ENCODE peak calls at places on chromosome 11, in five cellular contexts. B is fibroblast of lung, Q is AG04450, J is uterus, D is pancreas. R is an unnamed sample.
A peak's percentile ranks its signal among the peaks of the same experiment; 100 is the strongest.

GRCh38 chr11:77063407-77063806 is 3.4 kb upstream of the CAPN5 start:
- DNase-seq in J (no peak), D (no peak), B (no peak), Q (no peak), R (no peak)

GRCh38 chr11:93444671-93445073 is 98.5 kb downstream of the SMCO4 start:
- DNase-seq in J (no peak), B (peak; percentile 90), D (peak; percentile 16), Q (no peak), R (no peak)

GRCh38 chr11:133576351-133576750 is 44.0 kb upstream of the OPCML start:
- DNase-seq in J (no peak), D (no peak), Q (no peak), B (no peak), R (no peak)

GRCh38 chr11:5489571-5490357 is 1.3 kb downstream of the OR52D1 start:
- DNase-seq in J (no peak), B (no peak), Q (no peak), D (no peak), R (no peak)

GRCh38 chr11:79087238-79087956 is 353.4 kb downstream of the TENM4 start:
- DNase-seq in Q (no peak), J (no peak), B (peak; percentile 92), D (peak; percentile 35), R (no peak)

GRCh38 chr11:82305123-82305522 is 428.5 kb downstream of the FAM181B start:
- DNase-seq in D (no peak), B (no peak), J (no peak), Q (no peak), R (no peak)

GRCh38 chr11:75305993-75306392 is 45.5 kb downstream of the ARRB1 start:
- DNase-seq in B (no peak), Q (no peak), D (no peak), J (no peak), R (no peak)

GRCh38 chr11:68448604-68449011 is 11.9 kb upstream of the PPP6R3 start:
- DNase-seq in B (no peak), D (no peak), J (no peak), Q (no peak), R (no peak)

GRCh38 chr11:125886997-125887372 is 483 bp upstream of the HYLS1 start:
- DNase-seq in Q (no peak), J (peak; percentile 29), D (no peak), B (peak; percentile 10), R (no peak)

GRCh38 chr11:8925711-8926110 is 7.0 kb downstream of the C11orf16 start:
- DNase-seq in J (no peak), B (no peak), D (no peak), Q (no peak), R (no peak)

GRCh38 chr11:27089746-27090145 is 49.1 kb downstream of the BBOX1 start:
- DNase-seq in J (no peak), B (no peak), Q (no peak), D (no peak), R (no peak)

GRCh38 chr11:69293087-69293486 is 868 bp upstream of the MYEOV start:
- DNase-seq in B (no peak), D (no peak), J (no peak), Q (no peak), R (no peak)

GRCh38 chr11:22792497-22792896 is 37.1 kb downstream of the SVIP start:
- DNase-seq in B (peak; percentile 82), D (no peak), Q (no peak), J (no peak), R (no peak)

GRCh38 chr11:66720223-66720898 is 8.7 kb downstream of the SPTBN2 start:
- DNase-seq in J (no peak), D (peak; percentile 96), B (peak; percentile 82), Q (no peak), R (no peak)

GRCh38 chr11:11391796-11392195 is 38.7 kb upstream of the CSNK2A3 start:
- DNase-seq in J (peak; percentile 47), D (no peak), Q (peak; percentile 54), B (peak; percentile 90), R (peak; percentile 45)

GRCh38 chr11:128688896-128689546 is 4.9 kb upstream of the FLI1 start:
- DNase-seq in J (no peak), D (no peak), B (no peak), Q (no peak), R (no peak)
- H3K27me3 ChIP-seq in J (peaks cover 16% of the 10 kb centered on the region), D (peaks cover 33% of the 10 kb centered on the region), B (peaks cover 42% of the 10 kb centered on the region), Q (peaks cover 77% of the 10 kb centered on the region), R (peaks cover 5% of the 10 kb centered on the region)

DNA sequence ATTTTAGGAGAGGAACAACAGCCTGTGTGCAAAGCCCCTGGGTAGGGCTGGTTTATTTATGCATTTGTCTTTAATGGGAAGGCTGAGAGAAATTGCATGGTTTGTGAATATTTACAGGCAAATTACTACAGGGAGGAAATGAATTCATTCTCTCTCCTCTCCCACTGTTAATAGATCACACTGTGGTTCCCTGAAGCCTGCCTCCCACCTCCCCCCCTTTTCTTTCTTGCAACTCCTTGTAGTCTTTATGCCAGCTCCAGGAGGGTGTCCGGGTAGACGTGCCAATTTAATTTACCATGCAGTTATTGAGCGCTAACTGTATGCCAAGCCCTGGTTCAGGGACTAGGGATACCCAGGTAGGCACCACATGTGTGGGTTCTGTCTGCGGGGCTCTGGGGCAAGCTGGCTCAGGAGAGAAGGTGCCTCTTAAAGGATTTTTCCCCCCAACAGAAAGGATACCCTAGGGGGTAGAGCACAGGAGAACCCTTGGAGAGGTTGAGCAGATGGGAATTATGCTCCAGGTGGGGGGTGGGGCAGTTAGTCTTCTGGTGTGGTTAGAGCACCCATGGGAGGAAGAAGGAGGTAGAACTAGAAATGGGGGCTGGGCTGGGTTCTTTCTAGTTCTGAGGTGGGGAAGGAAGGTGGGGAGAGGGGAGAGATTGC is 50.9 kb downstream of the TSPAN18 start:
- DNase-seq in B (no peak), Q (no peak), D (no peak), J (peak; percentile 11), R (no peak)
- H3K27me3 ChIP-seq in B (peaks cover 19% of the 10 kb centered on the region), Q (peaks cover 17% of the 10 kb centered on the region), D (no peaks in the 10 kb centered on the region), J (no peaks in the 10 kb centered on the region), R (no peaks in the 10 kb centered on the region)

GRCh38 chr11:124749920-124750319 is 2.1 kb downstream of the VSIG2 start:
- DNase-seq in J (no peak), D (no peak), B (no peak), Q (no peak), R (no peak)
- H3K27me3 ChIP-seq in J (peaks cover 6% of the 10 kb centered on the region), D (no peaks in the 10 kb centered on the region), B (peaks cover 2% of the 10 kb centered on the region), Q (peaks cover 8% of the 10 kb centered on the region), R (no peaks in the 10 kb centered on the region)

GRCh38 chr11:122146475-122146874 is 30.5 kb upstream of the BLID start:
- DNase-seq in Q (no peak), B (peak; percentile 83), J (no peak), D (no peak), R (no peak)
- H3K27me3 ChIP-seq in Q (no peaks in the 10 kb centered on the region), B (no peaks in the 10 kb centered on the region), J (no peaks in the 10 kb centered on the region), D (no peaks in the 10 kb centered on the region), R (no peaks in the 10 kb centered on the region)

GRCh38 chr11:81159900-81160299 is 1573.8 kb downstream of the FAM181B start:
- DNase-seq in J (no peak), Q (no peak), B (no peak), D (no peak), R (no peak)
- H3K27me3 ChIP-seq in J (no peaks in the 10 kb centered on the region), Q (no peaks in the 10 kb centered on the region), B (no peaks in the 10 kb centered on the region), D (no peaks in the 10 kb centered on the region), R (no peaks in the 10 kb centered on the region)

DNA sequence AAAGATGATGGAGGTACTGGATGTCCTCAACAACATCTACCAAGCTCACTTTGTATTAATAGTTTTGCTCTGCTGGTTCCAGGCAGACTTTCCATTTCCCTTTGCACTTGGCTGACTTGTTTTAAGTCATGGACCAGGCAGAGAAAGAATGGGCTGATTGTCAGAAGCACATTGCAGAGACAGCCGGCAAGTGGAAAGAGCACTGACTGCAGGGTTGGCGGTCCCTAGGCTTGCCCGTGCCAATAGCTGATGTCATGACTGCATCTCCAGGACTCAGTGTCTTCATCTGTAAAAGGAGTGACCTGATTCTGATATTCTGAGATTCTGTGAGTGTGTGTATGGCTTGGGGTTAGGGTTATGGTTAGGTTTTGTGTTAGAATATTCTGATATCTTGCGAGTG is 20.9 kb upstream of the NNMT start:
- DNase-seq in Q (no peak), J (no peak), B (no peak), D (no peak), R (no peak)
- H3K27me3 ChIP-seq in Q (peaks cover 28% of the 10 kb centered on the region), J (no peaks in the 10 kb centered on the region), B (peaks cover 25% of the 10 kb centered on the region), D (no peaks in the 10 kb centered on the region), R (no peaks in the 10 kb centered on the region)

GRCh38 chr11:108643974-108644373 is 20.9 kb upstream of the DDX10 start:
- DNase-seq in Q (no peak), J (no peak), B (no peak), D (no peak), R (no peak)
- H3K27me3 ChIP-seq in Q (peaks cover 2% of the 10 kb centered on the region), J (no peaks in the 10 kb centered on the region), B (no peaks in the 10 kb centered on the region), D (no peaks in the 10 kb centered on the region), R (no peaks in the 10 kb centered on the region)

GRCh38 chr11:1571760-1572199 is 291 bp downstream of the DUSP8 start:
- DNase-seq in J (no peak), Q (no peak), B (no peak), D (no peak), R (no peak)
- H3K27me3 ChIP-seq in J (peaks cover 5% of the 10 kb centered on the region), Q (peaks cover 25% of the 10 kb centered on the region), B (peaks cover 28% of the 10 kb centered on the region), D (no peaks in the 10 kb centered on the region), R (no peaks in the 10 kb centered on the region)

DNA sequence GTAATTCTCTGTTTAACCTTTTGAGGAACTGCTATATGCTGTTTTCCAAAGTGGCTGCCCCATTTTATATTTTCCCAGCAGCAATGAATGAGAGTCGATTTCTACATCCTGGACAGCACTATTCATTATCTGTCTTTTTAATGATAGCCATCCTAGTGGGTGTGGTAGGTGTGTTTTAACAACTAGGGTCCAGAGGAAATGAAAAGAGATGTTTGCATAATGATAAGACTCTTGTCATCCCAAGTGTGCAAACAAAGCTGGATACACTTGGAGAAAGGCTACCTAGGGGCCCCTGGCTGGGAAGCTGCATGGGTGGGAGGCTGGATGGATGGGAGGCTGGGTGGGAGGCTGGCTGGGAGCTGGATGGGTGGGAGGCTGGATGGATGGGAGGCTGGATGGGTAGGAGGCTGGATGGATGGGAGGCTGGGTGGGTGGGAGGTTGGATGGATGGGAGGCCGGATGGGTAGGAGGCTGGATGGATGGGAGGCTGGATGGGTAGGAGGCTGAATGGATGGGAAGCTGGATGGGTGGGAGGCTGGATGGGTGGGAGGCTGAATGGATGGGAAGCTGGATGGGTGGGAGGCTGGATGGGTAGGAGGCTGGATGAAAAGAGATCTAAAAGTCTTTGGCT is 158.0 kb downstream of the DSCAML1 start:
- DNase-seq in D (no peak), Q (no peak), J (no peak), B (no peak), R (no peak)
- H3K27me3 ChIP-seq in D (no peaks in the 10 kb centered on the region), Q (peaks cover 17% of the 10 kb centered on the region), J (no peaks in the 10 kb centered on the region), B (no peaks in the 10 kb centered on the region), R (no peaks in the 10 kb centered on the region)

R was measured in thoracic aorta.